ENCODE peak calls at places on chromosome 16, in ten cellular contexts. One of them, this sample, is unnamed.

GRCh38 chr16:4244254-4244812 is 2.5 kb upstream of the SRL start:
- DNase-seq in OCI-LY7: no peak
- DNase-seq in ascending aorta: no peak
- DNase-seq in stomach: peak; percentile 62
- DNase-seq in IMR-90: peak; percentile 10
- DNase-seq in pancreas: no peak
- DNase-seq in tibial nerve: no peak
- DNase-seq in heart left ventricle: no peak
- DNase-seq in body of pancreas: peak; percentile 79
- DNase-seq in A549: no peak
- DNase-seq in this sample: no peak

GRCh38 chr16:9469512-9469911 is 378.1 kb downstream of the HAPSTR1 start:
- DNase-seq in stomach: no peak
- DNase-seq in ascending aorta: no peak
- DNase-seq in pancreas: no peak
- DNase-seq in heart left ventricle: no peak
- DNase-seq in OCI-LY7: no peak
- DNase-seq in tibial nerve: no peak
- DNase-seq in IMR-90: no peak
- DNase-seq in A549: no peak
- DNase-seq in body of pancreas: no peak
- DNase-seq in this sample: no peak

GRCh38 chr16:67302882-67303434 is 23.6 kb downstream of the KCTD19 start:
- DNase-seq in OCI-LY7: no peak
- DNase-seq in tibial nerve: no peak
- DNase-seq in ascending aorta: no peak
- DNase-seq in IMR-90: no peak
- DNase-seq in stomach: no peak
- DNase-seq in A549: no peak
- DNase-seq in pancreas: no peak
- DNase-seq in body of pancreas: no peak
- DNase-seq in heart left ventricle: no peak
- DNase-seq in this sample: no peak

GRCh38 chr16:66619534-66620418 is 15.3 kb downstream of the CMTM3 start:
- DNase-seq in body of pancreas: no peak
- DNase-seq in heart left ventricle: no peak
- DNase-seq in pancreas: no peak
- DNase-seq in stomach: no peak
- DNase-seq in tibial nerve: no peak
- DNase-seq in ascending aorta: no peak
- DNase-seq in IMR-90: peak; percentile 65
- DNase-seq in A549: no peak
- DNase-seq in OCI-LY7: peak; percentile 39
- DNase-seq in this sample: no peak

GRCh38 chr16:57852189-57852588 is 49.9 kb upstream of the KIFC3 start:
- DNase-seq in pancreas: no peak
- DNase-seq in IMR-90: no peak
- DNase-seq in stomach: no peak
- DNase-seq in body of pancreas: no peak
- DNase-seq in ascending aorta: no peak
- DNase-seq in heart left ventricle: no peak
- DNase-seq in OCI-LY7: no peak
- DNase-seq in tibial nerve: no peak
- DNase-seq in A549: no peak
- DNase-seq in this sample: no peak

GRCh38 chr16:58127033-58127556 is 2.1 kb downstream of the CFAP20 start:
- DNase-seq in pancreas: no peak
- DNase-seq in A549: no peak
- DNase-seq in stomach: no peak
- DNase-seq in OCI-LY7: peak; percentile 56
- DNase-seq in tibial nerve: peak; percentile 41
- DNase-seq in heart left ventricle: no peak
- DNase-seq in body of pancreas: peak; percentile 67
- DNase-seq in ascending aorta: no peak
- DNase-seq in IMR-90: peak; percentile 43
- DNase-seq in this sample: peak; percentile 46

GRCh38 chr16:22189473-22190168 is 16.5 kb upstream of the EEF2K start:
- DNase-seq in IMR-90: peak; percentile 16
- DNase-seq in pancreas: peak; percentile 61
- DNase-seq in body of pancreas: peak; percentile 44
- DNase-seq in ascending aorta: peak; percentile 76
- DNase-seq in heart left ventricle: peak; percentile 65
- DNase-seq in OCI-LY7: peak; percentile 79
- DNase-seq in stomach: peak; percentile 88
- DNase-seq in A549: no peak
- DNase-seq in tibial nerve: peak; percentile 55
- DNase-seq in this sample: peak; percentile 74

GRCh38 chr16:56451753-56452689 is 667 bp downstream of the OGFOD1 start:
- DNase-seq in OCI-LY7: peak; percentile 28
- DNase-seq in body of pancreas: peak; percentile 69
- DNase-seq in IMR-90: peak; percentile 31
- DNase-seq in A549: peak; percentile 35
- DNase-seq in stomach: no peak
- DNase-seq in tibial nerve: no peak
- DNase-seq in pancreas: peak; percentile 23
- DNase-seq in ascending aorta: peak; percentile 81
- DNase-seq in heart left ventricle: peak; percentile 71
- DNase-seq in this sample: peak; percentile 20

GRCh38 chr16:76428858-76429257 is 151.7 kb downstream of the CNTNAP4 start:
- DNase-seq in body of pancreas: peak; percentile 5
- DNase-seq in IMR-90: no peak
- DNase-seq in OCI-LY7: no peak
- DNase-seq in stomach: no peak
- DNase-seq in ascending aorta: no peak
- DNase-seq in pancreas: no peak
- DNase-seq in heart left ventricle: no peak
- DNase-seq in A549: no peak
- DNase-seq in tibial nerve: no peak
- DNase-seq in this sample: peak; percentile 27

GRCh38 chr16:17470002-17470870 is 524 bp downstream of the XYLT1 start:
- DNase-seq in A549: peak; percentile 13
- DNase-seq in heart left ventricle: no peak
- DNase-seq in body of pancreas: no peak
- DNase-seq in IMR-90: no peak
- DNase-seq in stomach: no peak
- DNase-seq in tibial nerve: no peak
- DNase-seq in pancreas: peak; percentile 31
- DNase-seq in ascending aorta: no peak
- DNase-seq in OCI-LY7: peak; percentile 55
- DNase-seq in this sample: no peak

GRCh38 chr16:54927125-54928015 is 3.3 kb upstream of the IRX5 start:
- DNase-seq in A549: no peak
- DNase-seq in pancreas: no peak
- DNase-seq in body of pancreas: no peak
- DNase-seq in tibial nerve: no peak
- DNase-seq in OCI-LY7: peak; percentile 13
- DNase-seq in ascending aorta: no peak
- DNase-seq in stomach: no peak
- DNase-seq in heart left ventricle: no peak
- DNase-seq in IMR-90: no peak
- DNase-seq in this sample: no peak

GRCh38 chr16:17026600-17027242 is 444.0 kb downstream of the XYLT1 start:
- DNase-seq in A549: no peak
- DNase-seq in heart left ventricle: no peak
- DNase-seq in body of pancreas: no peak
- DNase-seq in tibial nerve: no peak
- DNase-seq in OCI-LY7: no peak
- DNase-seq in stomach: no peak
- DNase-seq in ascending aorta: no peak
- DNase-seq in IMR-90: no peak
- DNase-seq in pancreas: no peak
- DNase-seq in this sample: peak; percentile 88

GRCh38 chr16:24309222-24309905 is 53.2 kb downstream of the CACNG3 start:
- DNase-seq in heart left ventricle: no peak
- DNase-seq in OCI-LY7: no peak
- DNase-seq in ascending aorta: no peak
- DNase-seq in A549: no peak
- DNase-seq in pancreas: peak; percentile 40
- DNase-seq in body of pancreas: peak; percentile 46
- DNase-seq in stomach: peak; percentile 36
- DNase-seq in tibial nerve: no peak
- DNase-seq in IMR-90: peak; percentile 39
- DNase-seq in this sample: no peak

GRCh38 chr16:75620326-75621169 is 2.5 kb downstream of the ADAT1 start:
- DNase-seq in A549: no peak
- DNase-seq in stomach: peak; percentile 34
- DNase-seq in ascending aorta: no peak
- DNase-seq in body of pancreas: no peak
- DNase-seq in pancreas: no peak
- DNase-seq in tibial nerve: no peak
- DNase-seq in heart left ventricle: no peak
- DNase-seq in IMR-90: no peak
- DNase-seq in OCI-LY7: no peak
- DNase-seq in this sample: peak; percentile 65

GRCh38 chr16:26058326-26058725 is 366.6 kb downstream of the HS3ST4 start:
- DNase-seq in tibial nerve: no peak
- DNase-seq in body of pancreas: no peak
- DNase-seq in A549: no peak
- DNase-seq in heart left ventricle: no peak
- DNase-seq in ascending aorta: no peak
- DNase-seq in OCI-LY7: no peak
- DNase-seq in pancreas: no peak
- DNase-seq in stomach: no peak
- DNase-seq in IMR-90: no peak
- DNase-seq in this sample: no peak

GRCh38 chr16:75758215-75758614 is 31.9 kb upstream of the CPHXL start:
- DNase-seq in IMR-90: peak; percentile 19
- DNase-seq in ascending aorta: no peak
- DNase-seq in heart left ventricle: no peak
- DNase-seq in A549: no peak
- DNase-seq in tibial nerve: no peak
- DNase-seq in stomach: no peak
- DNase-seq in pancreas: no peak
- DNase-seq in body of pancreas: peak; percentile 23
- DNase-seq in OCI-LY7: no peak
- DNase-seq in this sample: peak; percentile 20

GRCh38 chr16:31484491-31485171 is 1.7 kb downstream of the SLC5A2 start:
- DNase-seq in pancreas: no peak
- DNase-seq in IMR-90: no peak
- DNase-seq in ascending aorta: no peak
- DNase-seq in A549: no peak
- DNase-seq in stomach: peak; percentile 74
- DNase-seq in tibial nerve: no peak
- DNase-seq in OCI-LY7: no peak
- DNase-seq in heart left ventricle: no peak
- DNase-seq in body of pancreas: peak; percentile 64
- DNase-seq in this sample: no peak

GRCh38 chr16:185691-186090 is 5.4 kb downstream of the HBQ1 start:
- DNase-seq in stomach: no peak
- DNase-seq in ascending aorta: no peak
- DNase-seq in IMR-90: no peak
- DNase-seq in A549: no peak
- DNase-seq in pancreas: no peak
- DNase-seq in body of pancreas: no peak
- DNase-seq in heart left ventricle: no peak
- DNase-seq in tibial nerve: no peak
- DNase-seq in OCI-LY7: no peak
- DNase-seq in this sample: no peak

GRCh38 chr16:30088237-30088831 is 3.4 kb downstream of the TBX6 start:
- DNase-seq in body of pancreas: no peak
- DNase-seq in heart left ventricle: no peak
- DNase-seq in A549: no peak
- DNase-seq in IMR-90: no peak
- DNase-seq in stomach: no peak
- DNase-seq in OCI-LY7: no peak
- DNase-seq in ascending aorta: no peak
- DNase-seq in pancreas: no peak
- DNase-seq in tibial nerve: no peak
- DNase-seq in this sample: no peak

GRCh38 chr16:88771294-88771772 is 13.7 kb downstream of the PIEZO1 start:
- DNase-seq in OCI-LY7: no peak
- DNase-seq in A549: no peak
- DNase-seq in stomach: no peak
- DNase-seq in body of pancreas: no peak
- DNase-seq in ascending aorta: no peak
- DNase-seq in IMR-90: no peak
- DNase-seq in heart left ventricle: no peak
- DNase-seq in pancreas: no peak
- DNase-seq in tibial nerve: no peak
- DNase-seq in this sample: no peak
- H3K4me3 ChIP-seq in OCI-LY7: no peak overlapping the region
- H3K4me3 ChIP-seq in A549: no peak overlapping the region
- H3K4me3 ChIP-seq in stomach: no peak overlapping the region
- H3K4me3 ChIP-seq in body of pancreas: no peak overlapping the region
- H3K4me3 ChIP-seq in ascending aorta: no peak overlapping the region
- H3K4me3 ChIP-seq in IMR-90: no peak overlapping the region
- H3K4me3 ChIP-seq in heart left ventricle: no peak overlapping the region
- H3K4me3 ChIP-seq in pancreas: no peak overlapping the region
- H3K4me3 ChIP-seq in tibial nerve: no peak overlapping the region
- H3K4me3 ChIP-seq in this sample: no peak overlapping the region

GRCh38 chr16:88296437-88297177 is 86.2 kb upstream of the ZNF469 start:
- DNase-seq in IMR-90: no peak
- DNase-seq in pancreas: no peak
- DNase-seq in heart left ventricle: no peak
- DNase-seq in body of pancreas: no peak
- DNase-seq in A549: no peak
- DNase-seq in stomach: no peak
- DNase-seq in OCI-LY7: no peak
- DNase-seq in tibial nerve: no peak
- DNase-seq in ascending aorta: no peak
- DNase-seq in this sample: no peak
- TF ChIP-seq CTCF in IMR-90: no peak
- TF ChIP-seq CTCF in pancreas: no peak
- TF ChIP-seq CTCF in heart left ventricle: no peak
- TF ChIP-seq CTCF in body of pancreas: no peak
- TF ChIP-seq CTCF in A549: no peak
- TF ChIP-seq CTCF in stomach: no peak
- TF ChIP-seq CTCF in OCI-LY7: no peak
- TF ChIP-seq CTCF in tibial nerve: no peak
- TF ChIP-seq CTCF in ascending aorta: no peak
- TF ChIP-seq CTCF in this sample: no peak

GRCh38 chr16:70682239-70683145 is 3.4 kb downstream of the MTSS2 start:
- DNase-seq in pancreas: no peak
- DNase-seq in tibial nerve: no peak
- DNase-seq in OCI-LY7: no peak
- DNase-seq in ascending aorta: no peak
- DNase-seq in heart left ventricle: peak; percentile 24
- DNase-seq in IMR-90: no peak
- DNase-seq in A549: no peak
- DNase-seq in stomach: no peak
- DNase-seq in body of pancreas: no peak
- DNase-seq in this sample: no peak
- H3K4me3 ChIP-seq in pancreas: no peak overlapping the region
- H3K4me3 ChIP-seq in tibial nerve: no peak overlapping the region
- H3K4me3 ChIP-seq in OCI-LY7: no peak overlapping the region
- H3K4me3 ChIP-seq in ascending aorta: no peak overlapping the region
- H3K4me3 ChIP-seq in heart left ventricle: no peak overlapping the region
- H3K4me3 ChIP-seq in IMR-90: no peak overlapping the region
- H3K4me3 ChIP-seq in A549: no peak overlapping the region
- H3K4me3 ChIP-seq in stomach: peak overlapping the region; percentile 2
- H3K4me3 ChIP-seq in body of pancreas: no peak overlapping the region
- H3K4me3 ChIP-seq in this sample: no peak overlapping the region

GRCh38 chr16:87412996-87413421 is 20.9 kb downstream of the MAP1LC3B start:
- DNase-seq in OCI-LY7: no peak
- DNase-seq in pancreas: no peak
- DNase-seq in ascending aorta: no peak
- DNase-seq in body of pancreas: no peak
- DNase-seq in A549: no peak
- DNase-seq in stomach: no peak
- DNase-seq in IMR-90: no peak
- DNase-seq in heart left ventricle: no peak
- DNase-seq in tibial nerve: no peak
- DNase-seq in this sample: no peak
- TF ChIP-seq CTCF in OCI-LY7: no peak
- TF ChIP-seq CTCF in pancreas: no peak
- TF ChIP-seq CTCF in ascending aorta: no peak
- TF ChIP-seq CTCF in body of pancreas: no peak
- TF ChIP-seq CTCF in A549: no peak
- TF ChIP-seq CTCF in stomach: no peak
- TF ChIP-seq CTCF in IMR-90: no peak
- TF ChIP-seq CTCF in heart left ventricle: no peak
- TF ChIP-seq CTCF in tibial nerve: no peak
- TF ChIP-seq CTCF in this sample: no peak